ENCODE peak calls at places on chromosome 4, in ten cellular contexts. C is endodermal cell; N is RWPE1; M is CD4-positive, alpha-beta T cell; L is breast epithelium; W is fibroblast of pulmonary artery; E is ovary; G is astrocyte of the cerebellum; H is ascending aorta; K is adrenal gland. X is an unnamed sample.

GRCh38 chr4:174464949-174465348 is 57.3 kb downstream of the HPGD start:
- DNase-seq in C (no peak), N (no peak), M (no peak), L (no peak), W (no peak), E (no peak), G (no peak), H (no peak), K (no peak), X (no peak)

GRCh38 chr4:151263455-151263854 is 13.5 kb upstream of the PRSS48 start:
- DNase-seq in C (no peak), N (no peak), M (no peak), L (no peak), W (no peak), E (no peak), G (no peak), H (no peak), K (no peak), X (no peak)

GRCh38 chr4:30721353-30722091 is 1.4 kb downstream of the PCDH7 start:
- DNase-seq in C (peak; percentile 86), N (peak; percentile 22), M (no peak), L (no peak), W (peak; percentile 39), E (peak; percentile 34), G (no peak), H (no peak), K (no peak), X (no peak)

GRCh38 chr4:151952711-151953254 is 192.0 kb upstream of the GATB start:
- DNase-seq in C (no peak), N (no peak), M (no peak), L (no peak), W (no peak), E (no peak), G (no peak), H (no peak), K (no peak), X (no peak)

GRCh38 chr4:52861879-52862604 is at the start of gene RASL11B:
- DNase-seq in C (peak; percentile 94), N (peak; percentile 90), M (peak; percentile 87), L (peak; percentile 68), W (peak; percentile 62), E (peak; percentile 89), G (no peak), H (peak; percentile 20), K (peak; percentile 88), X (peak; percentile 59)

GRCh38 chr4:140238353-140239041 is 84.5 kb upstream of the MAML3 start:
- DNase-seq in C (peak; percentile 75), N (peak; percentile 32), M (no peak), L (peak; percentile 86), W (peak; percentile 90), E (peak; percentile 95), G (peak; percentile 33), H (peak; percentile 78), K (peak; percentile 69), X (peak; percentile 76)

GRCh38 chr4:76088719-76089118 is 14.2 kb downstream of the ART3 start:
- DNase-seq in C (no peak), N (no peak), M (no peak), L (no peak), W (no peak), E (no peak), G (no peak), H (no peak), K (no peak), X (no peak)

GRCh38 chr4:23337292-23337691 is 552.6 kb downstream of the PPARGC1A start:
- DNase-seq in C (peak; percentile 51), N (no peak), M (no peak), L (no peak), W (no peak), E (no peak), G (no peak), H (no peak), K (no peak), X (no peak)

GRCh38 chr4:89316931-89317366 is 9.3 kb upstream of the GPRIN3 start:
- DNase-seq in C (no peak), N (no peak), M (no peak), L (no peak), W (peak; percentile 75), E (no peak), G (no peak), H (no peak), K (no peak), X (no peak)

GRCh38 chr4:175536852-175537453 is 275.1 kb downstream of the GPM6A start:
- DNase-seq in C (no peak), N (peak; percentile 32), M (no peak), L (no peak), W (peak; percentile 83), E (no peak), G (peak; percentile 75), H (no peak), K (no peak), X (no peak)

GRCh38 chr4:134622194-134622593 is 420.6 kb upstream of the PABPC4L start:
- DNase-seq in C (no peak), N (no peak), M (no peak), L (no peak), W (no peak), E (no peak), G (no peak), H (no peak), K (no peak), X (no peak)

GRCh38 chr4:958836-959337 is 14.5 kb downstream of the DGKQ start:
- DNase-seq in C (no peak), N (no peak), M (no peak), L (no peak), W (no peak), E (no peak), G (no peak), H (no peak), K (no peak), X (no peak)

GRCh38 chr4:28278676-28279075 is 1418.0 kb downstream of the STIM2 start:
- DNase-seq in C (no peak), N (no peak), M (no peak), L (no peak), W (peak; percentile 27), E (no peak), G (no peak), H (no peak), K (no peak), X (no peak)

DNA sequence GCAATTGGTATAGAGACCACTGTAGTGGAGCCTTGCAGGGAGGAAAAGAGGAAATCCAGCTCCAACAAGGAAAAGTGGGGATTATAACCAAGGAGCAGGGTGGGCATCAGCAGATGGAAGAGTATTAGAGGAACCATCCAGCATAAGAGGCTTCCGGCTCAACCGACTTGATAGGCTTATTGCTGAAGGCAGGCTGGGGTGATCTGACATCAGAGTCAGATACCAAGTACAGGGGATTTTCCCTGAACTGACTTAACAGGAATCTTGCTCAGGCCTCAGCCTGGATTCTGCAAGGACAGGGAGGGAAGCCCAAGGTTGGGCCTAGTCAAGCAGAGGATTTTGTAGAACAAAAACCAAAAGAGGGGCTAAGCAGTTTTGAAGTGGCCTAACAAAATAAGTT is 129.6 kb downstream of the DCLK2 start:
- DNase-seq in C (no peak), N (no peak), M (no peak), L (no peak), W (peak; percentile 29), E (no peak), G (no peak), H (no peak), K (no peak), X (no peak)
- TF ChIP-seq CTCF in C (no peak), N (no peak), M (no peak), L (no peak), W (no peak), E (no peak), G (no peak), H (no peak), K (no peak), X (no peak)

GRCh38 chr4:102268355-102268754 is 76.9 kb downstream of the SLC39A8 start:
- DNase-seq in C (no peak), N (no peak), M (no peak), L (no peak), W (no peak), E (no peak), G (no peak), H (no peak), K (no peak), X (no peak)

GRCh38 chr4:102259702-102260101 is 85.6 kb downstream of the SLC39A8 start:
- DNase-seq in C (no peak), N (no peak), M (no peak), L (no peak), W (no peak), E (no peak), G (no peak), H (no peak), K (no peak), X (no peak)

GRCh38 chr4:102259081-102259480 is 86.2 kb downstream of the SLC39A8 start:
- DNase-seq in C (no peak), N (no peak), M (no peak), L (no peak), W (no peak), E (no peak), G (no peak), H (no peak), K (no peak), X (no peak)

GRCh38 chr4:102263024-102263787 is 82.1 kb downstream of the SLC39A8 start:
- DNase-seq in C (no peak), N (peak; percentile 62), M (no peak), L (no peak), W (peak; percentile 71), E (no peak), G (peak; percentile 51), H (no peak), K (no peak), X (no peak)
- TF ChIP-seq CTCF in C (peak; percentile 77), N (peak; percentile 67), M (peak; percentile 32), L (no peak), W (peak; percentile 67), E (no peak), G (peak; percentile 54), H (peak; percentile 24), K (peak; percentile 47), X (peak; percentile 15)

DNA sequence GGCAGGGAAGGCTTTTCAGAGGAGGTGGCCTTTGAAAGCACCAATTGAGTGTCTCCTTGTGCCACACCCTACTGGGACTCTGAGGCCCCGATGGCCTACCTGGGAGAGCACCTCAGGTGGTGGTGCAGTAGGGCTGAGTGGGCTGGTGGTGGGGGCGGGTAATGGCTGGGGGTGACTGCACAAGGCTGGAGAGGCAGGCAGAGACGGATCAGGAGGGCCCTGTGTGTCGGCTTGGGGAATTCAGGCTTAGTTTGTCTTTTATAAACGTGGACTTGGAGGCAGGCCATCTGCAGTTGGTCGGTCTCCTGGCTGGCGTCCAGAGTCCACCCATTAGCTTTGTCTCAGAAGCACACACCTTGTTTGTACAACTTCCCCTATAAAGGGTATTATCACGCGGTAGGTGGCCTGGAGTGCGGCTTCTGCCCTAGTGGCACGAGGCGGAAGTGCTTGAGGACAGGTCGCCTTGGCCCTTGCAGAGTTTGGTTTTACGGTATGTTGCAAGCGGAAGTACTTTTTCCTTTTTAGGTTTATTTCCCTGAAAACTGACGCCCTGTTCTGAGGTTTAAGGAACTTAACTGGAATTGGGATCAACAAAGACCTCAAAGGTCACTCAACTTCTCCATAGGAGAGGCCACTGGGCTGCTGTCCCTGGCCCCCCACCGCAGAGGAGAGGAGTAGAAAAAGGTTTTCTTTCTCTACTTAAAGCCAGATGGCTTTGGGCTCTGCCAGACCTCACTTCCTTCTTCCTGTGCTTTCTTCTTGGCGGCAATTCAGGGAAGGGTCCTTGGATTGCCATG is 8.0 kb downstream of the TBC1D14 start:
- DNase-seq in C (peak; percentile 86), N (no peak), M (peak; percentile 48), L (peak; percentile 69), W (peak; percentile 12), E (peak; percentile 66), G (peak; percentile 40), H (peak; percentile 59), K (peak; percentile 63), X (peak; percentile 56)
- TF ChIP-seq CTCF in C (peak; percentile 82), N (peak; percentile 33), M (peak; percentile 51), L (peak; percentile 65), W (peak; percentile 40), E (peak; percentile 40), G (peak; percentile 69), H (peak; percentile 10), K (peak; percentile 42), X (no peak)

GRCh38 chr4:165537028-165537648 is 158.3 kb downstream of the CPE start:
- DNase-seq in C (no peak), N (peak; percentile 50), M (no peak), L (no peak), W (peak; percentile 83), E (no peak), G (peak; percentile 49), H (no peak), K (no peak), X (no peak)
- TF ChIP-seq CTCF in C (peak; percentile 88), N (peak; percentile 70), M (peak; percentile 95), L (peak; percentile 56), W (peak; percentile 52), E (peak; percentile 30), G (peak; percentile 47), H (peak; percentile 73), K (peak; percentile 70), X (no peak)

X was measured in omental fat pad.